ENCODE peak calls at places on chromosomes 2 and 18, in five cellular contexts. Q is iPS DF 6.9, W is uterus, R is stomach, G is left ventricle myocardium inferior. Y is an unnamed sample.
A peak's percentile ranks its signal among the peaks of the same experiment; 100 is the strongest.

GRCh38 chr2:23235292-23235691 is 149.7 kb upstream of the KLHL29 start:
- DNase-seq in G (no peak), W (no peak), R (no peak), Q (no peak), Y (no peak)

GRCh38 chr2:47221956-47222355 is 66.8 kb upstream of the STPG4 start:
- DNase-seq in W (peak; percentile 28), R (no peak), G (no peak), Q (no peak), Y (no peak)

GRCh38 chr2:138115664-138116063 is 151.4 kb downstream of the HNMT start:
- DNase-seq in Q (no peak), G (no peak), W (no peak), R (no peak), Y (no peak)

GRCh38 chr18:61676763-61677434 is 215.9 kb downstream of the RNF152 start:
- DNase-seq in G (no peak), W (no peak), Q (no peak), R (no peak), Y (no peak)

GRCh38 chr2:45452866-45453265 is 158.2 kb downstream of the SRBD1 start:
- DNase-seq in R (no peak), G (peak; percentile 18), W (peak; percentile 54), Q (no peak), Y (no peak)

GRCh38 chr2:198164843-198165242 is 360.4 kb downstream of the PLCL1 start:
- DNase-seq in W (no peak), Q (no peak), R (no peak), G (no peak), Y (no peak)

GRCh38 chr2:200664770-200665494 is 79.1 kb downstream of the AOX1 start:
- DNase-seq in Q (no peak), G (no peak), W (no peak), R (no peak), Y (no peak)

GRCh38 chr18:24941164-24941951 is 410.6 kb downstream of the ZNF521 start:
- DNase-seq in Q (no peak), W (no peak), G (no peak), R (no peak), Y (no peak)

GRCh38 chr18:25310045-25310444 is 41.9 kb downstream of the ZNF521 start:
- DNase-seq in W (no peak), G (no peak), Q (no peak), R (no peak), Y (no peak)

GRCh38 chr2:72936669-72937355 is 19.5 kb downstream of the EMX1 start:
- DNase-seq in W (peak; percentile 23), G (no peak), Q (no peak), R (no peak), Y (no peak)

GRCh38 chr2:166074430-166074829 is 53.4 kb downstream of the SCN1A start:
- DNase-seq in W (no peak), G (no peak), R (no peak), Q (no peak), Y (no peak)

GRCh38 chr2:52429740-52430139 is 1337.9 kb upstream of the CHAC2 start:
- DNase-seq in G (no peak), Q (no peak), R (no peak), W (no peak), Y (no peak)

GRCh38 chr18:79738041-79738461 is 58.4 kb downstream of the CTDP1 start:
- DNase-seq in Q (no peak), W (no peak), R (no peak), G (peak; percentile 11), Y (peak; percentile 26)

GRCh38 chr2:231676243-231676642 is 32.1 kb upstream of the PTMA start:
- DNase-seq in R (no peak), G (no peak), W (no peak), Q (no peak), Y (no peak)

GRCh38 chr2:66574701-66575624 is 140.0 kb downstream of the MEIS1 start:
- DNase-seq in Q (no peak), G (peak; percentile 26), R (no peak), W (peak; percentile 90), Y (peak; percentile 82)

GRCh38 chr2:176614049-176614448 is 344.8 kb downstream of the MTX2 start:
- DNase-seq in W (no peak), G (no peak), Q (no peak), R (no peak), Y (no peak)

GRCh38 chr2:201781583-201782051 is 884 bp upstream of the ALS2 start:
- DNase-seq in G (no peak), R (no peak), W (no peak), Q (no peak), Y (no peak)

GRCh38 chr2:191180712-191181111 is 29.9 kb upstream of the STAT4 start:
- DNase-seq in Q (no peak), G (no peak), W (no peak), R (no peak), Y (peak; percentile 53)

GRCh38 chr2:216850665-216851327 is 9.1 kb downstream of the TNP1 start:
- DNase-seq in Q (no peak), R (no peak), G (no peak), W (no peak), Y (no peak)

GRCh38 chr2:8743261-8743660 is 61.4 kb downstream of the ID2 start:
- DNase-seq in Q (no peak), W (no peak), G (no peak), R (no peak), Y (no peak)

GRCh38 chr18:71008257-71008656 is 719.4 kb downstream of the SOCS6 start:
- DNase-seq in W (no peak), G (no peak), R (no peak), Q (no peak), Y (no peak)

GRCh38 chr2:237692601-237693079 is 65.3 kb downstream of the LRRFIP1 start:
- DNase-seq in Q (no peak), W (peak; percentile 69), G (peak; percentile 43), R (no peak), Y (peak; percentile 84)

DNA sequence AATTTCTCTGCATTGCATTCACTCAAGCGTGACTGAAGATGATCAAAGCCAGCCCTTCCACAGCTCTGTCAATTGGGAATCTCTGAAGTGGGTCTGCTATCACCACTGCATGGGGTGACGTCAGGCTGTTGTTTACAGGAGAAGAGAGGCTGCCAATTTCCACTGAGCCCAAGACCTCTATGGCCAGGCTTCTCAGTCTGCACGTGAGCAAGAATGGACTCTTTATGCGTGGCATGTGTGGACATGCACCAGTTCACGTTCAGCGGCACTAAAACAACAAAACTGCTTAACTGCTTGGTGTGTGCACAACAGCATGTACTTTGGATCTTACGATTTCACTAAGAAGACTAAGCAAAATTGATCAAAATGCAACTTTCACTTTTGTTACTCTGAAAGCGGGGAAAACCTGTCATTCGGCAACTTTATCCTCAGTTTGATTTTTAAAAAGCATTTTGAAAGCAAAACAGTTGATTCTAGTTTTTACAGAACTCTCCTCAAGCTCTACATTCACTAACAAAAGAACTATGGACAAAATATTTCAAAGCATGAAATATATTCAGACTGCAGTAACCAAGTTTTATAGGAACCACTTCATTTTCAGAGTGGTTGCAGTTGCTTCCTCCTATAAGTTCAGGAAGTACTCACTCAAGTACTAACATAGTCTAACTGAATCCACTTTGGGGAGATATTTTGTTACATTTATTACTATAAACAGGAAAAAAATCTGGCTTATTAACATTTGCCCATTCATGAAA is 77.0 kb upstream of the SERTAD2 start:
- DNase-seq in W (peak; percentile 71), R (peak; percentile 75), Q (no peak), G (peak; percentile 38), Y (peak; percentile 81)
- H3K4me3 ChIP-seq in W (peak overlapping the region; percentile 10), R (peak overlapping the region; percentile 34), Q (no peak overlapping the region), G (peak overlapping the region; percentile 56), Y (peak overlapping the region; percentile 87)

GRCh38 chr2:107618769-107619168 is 207.9 kb upstream of the RGPD4 start:
- DNase-seq in Q (no peak), G (no peak), R (no peak), W (no peak), Y (no peak)
- H3K9me3 ChIP-seq in Q (no peaks in the 10 kb centered on the region), G (peaks cover 25% of the 10 kb centered on the region), R (no peaks in the 10 kb centered on the region), W (no peaks in the 10 kb centered on the region), Y (no peaks in the 10 kb centered on the region)

GRCh38 chr18:78641689-78642231 is 337.9 kb upstream of the SALL3 start:
- DNase-seq in R (no peak), Q (no peak), W (no peak), G (no peak), Y (no peak)

GRCh38 chr18:78645216-78645615 is 334.4 kb upstream of the SALL3 start:
- DNase-seq in R (no peak), G (no peak), W (no peak), Q (no peak), Y (no peak)

GRCh38 chr18:78643981-78644380 is 335.6 kb upstream of the SALL3 start:
- DNase-seq in W (no peak), R (no peak), Q (no peak), G (no peak), Y (no peak)

GRCh38 chr18:78640596-78640995 is 339.0 kb upstream of the SALL3 start:
- DNase-seq in W (no peak), Q (no peak), G (no peak), R (no peak), Y (no peak)

DNA sequence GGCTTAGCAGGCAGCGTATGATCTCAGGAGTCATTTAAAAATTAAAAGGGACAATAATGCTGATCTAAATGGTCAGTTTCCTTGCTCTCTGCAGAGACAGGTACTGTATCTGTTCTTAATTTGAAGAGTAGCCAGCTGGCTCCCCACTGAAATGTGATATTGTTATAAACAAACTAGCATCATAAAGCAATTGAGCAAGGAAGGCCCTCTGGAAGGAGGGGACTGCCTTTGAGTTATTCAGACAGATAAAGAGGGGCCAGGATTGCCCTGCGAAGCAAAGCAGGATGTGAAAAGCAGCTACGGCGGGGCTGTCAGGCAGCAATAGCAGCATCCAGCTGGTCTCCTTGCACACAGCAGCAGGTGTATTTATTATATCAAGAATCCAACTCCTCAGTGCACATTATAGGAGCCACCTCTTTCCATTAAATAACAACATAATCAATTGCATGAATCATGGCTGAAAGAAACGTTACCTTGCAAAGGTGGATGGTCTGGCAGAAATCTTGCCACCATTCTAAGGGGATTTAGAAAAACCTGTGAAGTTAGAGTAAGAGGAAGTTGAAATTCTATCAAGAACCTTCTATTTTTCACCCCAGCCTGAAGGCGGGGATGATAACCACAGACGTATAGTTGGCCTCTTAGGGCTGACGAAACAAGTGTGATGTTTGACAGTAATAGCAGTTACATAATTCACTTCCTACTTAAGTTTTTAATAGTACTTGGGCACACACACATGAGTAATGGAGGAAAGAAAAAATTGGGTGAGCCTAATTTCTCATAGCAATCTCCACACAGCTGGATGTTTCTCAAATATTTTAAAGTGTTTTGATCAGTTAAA is 336.8 kb upstream of the SALL3 start:
- DNase-seq in R (no peak), Q (no peak), W (no peak), G (no peak), Y (no peak)
- H3K4me3 ChIP-seq in R (no peak overlapping the region), Q (no peak overlapping the region), W (no peak overlapping the region), G (no peak overlapping the region), Y (no peak overlapping the region)

DNA sequence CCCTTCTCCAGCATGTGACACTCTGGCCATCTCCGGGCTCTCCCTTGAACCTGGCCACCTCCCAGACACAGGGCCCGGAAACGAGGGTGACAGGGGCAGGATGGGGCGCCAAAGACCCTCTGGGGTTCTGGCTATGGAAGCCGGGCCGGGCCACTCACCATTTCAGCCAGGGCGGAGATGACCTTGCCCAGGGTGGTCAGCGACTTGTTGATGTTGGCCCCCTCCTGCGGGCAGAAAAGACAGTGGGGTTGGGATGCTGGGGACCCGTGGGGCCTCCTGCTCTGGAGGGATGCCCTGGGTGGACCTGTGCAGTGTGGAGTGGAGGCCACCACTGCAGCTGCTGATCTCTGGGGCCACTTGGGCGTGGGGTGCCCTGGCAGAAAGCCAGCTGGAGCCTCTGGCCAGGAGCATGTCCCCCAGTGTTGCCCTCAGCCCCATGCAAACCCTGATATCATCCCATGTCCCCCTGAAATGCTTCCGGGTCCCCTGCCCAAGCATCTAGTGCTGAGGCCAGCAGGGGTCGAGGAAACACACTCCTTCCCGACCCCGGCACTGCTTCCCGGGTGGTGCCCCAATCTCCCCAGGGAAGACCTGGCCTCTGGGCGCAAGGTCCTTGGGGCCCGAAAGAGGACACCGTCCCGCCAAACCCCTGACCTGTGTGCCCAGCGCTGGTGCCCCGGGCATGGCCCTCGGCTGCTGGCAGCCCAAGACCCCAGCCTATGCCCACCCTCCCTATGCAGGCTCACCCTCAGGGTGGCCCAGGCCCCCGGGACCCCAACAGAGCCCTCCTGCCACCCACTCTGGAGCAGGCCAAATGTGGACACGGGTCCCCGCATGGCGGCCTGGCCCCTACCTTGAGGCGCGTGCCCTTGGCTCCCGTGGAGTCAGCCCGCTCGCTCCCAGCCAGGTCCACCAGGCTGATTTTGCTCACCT is 36.9 kb downstream of the KIF1A start:
- DNase-seq in Q (no peak), G (peak; percentile 11), R (no peak), W (no peak), Y (peak; percentile 37)
- H3K9me3 ChIP-seq in Q (no peaks in the 10 kb centered on the region), G (no peaks in the 10 kb centered on the region), R (no peaks in the 10 kb centered on the region), W (no peaks in the 10 kb centered on the region), Y (no peaks in the 10 kb centered on the region)

Y was measured in aorta.